ENCODE peak calls at places on chromosomes 6 and 20, in five cellular contexts. C is mesothelial cell of epicardium, M is C1 segment of cervical spinal cord, W is choroid plexus epithelial cell, S is tibial nerve. K is an unnamed sample.

GRCh38 chr6:85163553-85163952 is 286.3 kb upstream of the NT5E start:
- DNase-seq in M (no peak), W (no peak), S (no peak), C (no peak), K (no peak)

GRCh38 chr6:23027281-23027680 is 457.9 kb downstream of the HDGFL1 start:
- DNase-seq in M (peak), W (no peak), S (no peak), C (no peak), K (no peak)

GRCh38 chr6:65182681-65183080 is 524.3 kb downstream of the EYS start:
- DNase-seq in M (no peak), C (no peak), W (peak), S (no peak), K (no peak)

GRCh38 chr6:46325561-46326525 is 155.1 kb upstream of the ENPP5 start:
- DNase-seq in S (no peak), M (peak), W (peak), C (no peak), K (no peak)

GRCh38 chr20:58703765-58704331 is 11.2 kb downstream of the NPEPL1 start:
- DNase-seq in C (no peak), M (no peak), W (no peak), S (no peak), K (no peak)

GRCh38 chr6:64224819-64225218 is 589.2 kb downstream of the PHF3 start:
- DNase-seq in M (no peak), W (peak), S (no peak), C (no peak), K (no peak)

GRCh38 chr6:135062735-135063134 is 8.1 kb upstream of the HBS1L start:
- DNase-seq in C (no peak), W (no peak), M (no peak), S (no peak), K (no peak)

GRCh38 chr6:31686483-31686882 is 5.6 kb upstream of the LY6G5C start:
- DNase-seq in W (no peak), S (no peak), C (no peak), M (no peak), K (no peak)

GRCh38 chr20:6299451-6299850 is 176.6 kb upstream of the FERMT1 start:
- DNase-seq in S (no peak), W (no peak), M (no peak), C (no peak), K (no peak)

GRCh38 chr20:48227381-48227780 is 442.1 kb upstream of the SULF2 start:
- DNase-seq in C (no peak), W (no peak), S (no peak), M (no peak), K (no peak)

GRCh38 chr20:35866446-35867202 is 87.7 kb downstream of the SCAND1 start:
- DNase-seq in W (peak), M (no peak), C (no peak), S (no peak), K (no peak)

GRCh38 chr20:38473353-38473795 is 731 bp downstream of the RALGAPB start:
- DNase-seq in M (no peak), W (peak), C (no peak), S (no peak), K (peak)

GRCh38 chr20:58697867-58698703 is 5.5 kb downstream of the NPEPL1 start:
- DNase-seq in M (no peak), S (peak), W (no peak), C (no peak), K (no peak)

GRCh38 chr20:61328906-61329558 is 77.0 kb downstream of the CDH4 start:
- DNase-seq in W (no peak), M (no peak), C (no peak), S (no peak), K (peak)

GRCh38 chr20:11712611-11713160 is 205.0 kb upstream of the BTBD3 start:
- DNase-seq in C (no peak), W (no peak), M (no peak), S (no peak), K (no peak)

GRCh38 chr6:143248359-143248758 is 187.7 kb downstream of the AIG1 start:
- DNase-seq in C (no peak), W (no peak), S (no peak), M (no peak), K (no peak)

GRCh38 chr20:17751640-17752039 is 51.9 kb downstream of the BANF2 start:
- DNase-seq in S (no peak), C (no peak), M (no peak), W (no peak), K (no peak)

GRCh38 chr6:114181629-114182028 is 161.2 kb downstream of the HS3ST5 start:
- DNase-seq in S (no peak), W (no peak), M (no peak), C (no peak), K (no peak)

GRCh38 chr20:22836211-22836610 is 198.9 kb upstream of the SSTR4 start:
- DNase-seq in C (no peak), M (no peak), W (no peak), S (no peak), K (no peak)

GRCh38 chr20:35248641-35249475 is 22.4 kb downstream of the MMP24 start:
- DNase-seq in W (no peak), M (no peak), S (no peak), C (no peak), K (no peak)

GRCh38 chr20:61915101-61915500 is 150.6 kb downstream of the TAF4 start:
- DNase-seq in C (no peak), W (no peak), S (no peak), M (no peak), K (no peak)

GRCh38 chr6:105932440-105932839 is 153.7 kb upstream of the PRDM1 start:
- DNase-seq in C (no peak), W (peak), S (no peak), M (no peak), K (no peak)

GRCh38 chr6:18242062-18242851 is 22.1 kb downstream of the DEK start:
- DNase-seq in C (no peak), W (peak), S (no peak), M (no peak), K (peak)

GRCh38 chr6:125018136-125018535 is 55.9 kb downstream of the RNF217 start:
- DNase-seq in M (no peak), S (no peak), W (peak), C (no peak), K (no peak)

GRCh38 chr6:125316621-125317020 is 14.9 kb upstream of the HDDC2 start:
- DNase-seq in W (no peak), M (peak), S (no peak), C (no peak), K (no peak)

GRCh38 chr6:42978487-42978792 is 541 bp downstream of the PEX6 start:
- DNase-seq in S (no peak), W (peak), M (no peak), C (no peak), K (no peak)

GRCh38 chr6:309947-310346 is 17.7 kb downstream of the DUSP22 start:
- DNase-seq in S (no peak), C (no peak), M (no peak), W (no peak), K (no peak)

GRCh38 chr6:113405326-113406050 is 451.7 kb upstream of the MARCKS start:
- DNase-seq in C (no peak), W (no peak), M (no peak), S (no peak), K (no peak)

GRCh38 chr6:148107911-148108310 is 234.7 kb upstream of the SASH1 start:
- DNase-seq in M (no peak), S (no peak), W (no peak), C (no peak), K (no peak)

GRCh38 chr6:134480593-134480992 is 162.7 kb upstream of the SGK1 start:
- DNase-seq in S (no peak), W (no peak), C (no peak), M (no peak), K (peak)

GRCh38 chr6:44002591-44003344 is 124.5 kb downstream of the MRPL14 start:
- DNase-seq in C (peak), S (no peak), M (no peak), W (peak), K (peak)

GRCh38 chr6:142627474-142627873 is 317.5 kb downstream of the HIVEP2 start:
- DNase-seq in M (no peak), C (no peak), W (no peak), S (no peak), K (no peak)

GRCh38 chr20:62361799-62362589 is 5.1 kb downstream of the LAMA5 start:
- DNase-seq in M (no peak), W (no peak), S (no peak), C (no peak), K (no peak)

GRCh38 chr6:46400898-46401297 is 90.4 kb downstream of the RCAN2 start:
- DNase-seq in C (no peak), M (no peak), W (no peak), S (no peak), K (no peak)

GRCh38 chr20:32685541-32686529 is 12.1 kb upstream of the C20orf203 start:
- DNase-seq in M (no peak), W (peak), S (no peak), C (peak), K (no peak)

GRCh38 chr6:2768696-2769095 is 3.5 kb downstream of the WRNIP1 start:
- DNase-seq in S (no peak), C (no peak), M (no peak), W (no peak), K (no peak)

GRCh38 chr6:117380298-117380697 is 45.4 kb downstream of the ROS1 start:
- DNase-seq in M (no peak), C (no peak), S (no peak), W (no peak), K (no peak)